ENCODE peak calls at places on chromosomes 1 and 21, in eight cellular contexts. Z is fibroblast of mammary gland; J is left cardiac atrium; O is activated CD8-positive, alpha-beta memory T cell treated with anti-CD3 and anti-CD28 coated beads for 48 hours; Q is HuH-7; B is iPS DF 6.9; V is GM13977; H is T-helper 9 cell. A is an unnamed sample.
A peak's percentile ranks its signal among the peaks of the same experiment; 100 is the strongest.

GRCh38 chr1:212013672-212014071 is 21.7 kb downstream of the INTS7 start:
- DNase-seq in Z (no peak), O (no peak), V (no peak), Q (no peak), J (no peak), H (no peak), B (no peak), A (no peak)

GRCh38 chr1:61388586-61388985 is 306.2 kb downstream of the NFIA start:
- DNase-seq in Q (no peak), J (no peak), B (no peak), Z (peak; percentile 58), V (no peak), O (no peak), H (no peak), A (peak; percentile 16)

GRCh38 chr1:223364685-223365382 is 858 bp upstream of the SUSD4 start:
- DNase-seq in H (peak; percentile 10), Q (no peak), O (peak; percentile 3), B (no peak), V (no peak), J (peak; percentile 30), Z (no peak), A (no peak)

GRCh38 chr1:115874929-115875328 is 34.0 kb upstream of the NHLH2 start:
- DNase-seq in J (no peak), V (no peak), Q (no peak), B (no peak), Z (peak; percentile 68), O (no peak), H (no peak), A (no peak)

GRCh38 chr1:94358630-94359599 is 59.3 kb upstream of the ABCD3 start:
- DNase-seq in O (no peak), Z (no peak), Q (no peak), V (no peak), H (no peak), B (no peak), J (peak; percentile 41), A (no peak)

GRCh38 chr21:34367320-34367935 is 3.6 kb downstream of the KCNE2 start:
- DNase-seq in H (peak; percentile 8), Z (peak; percentile 67), Q (peak; percentile 30), V (no peak), B (no peak), O (no peak), J (no peak), A (peak; percentile 33)

GRCh38 chr1:234699795-234700665 is 90.1 kb upstream of the IRF2BP2 start:
- DNase-seq in O (no peak), J (peak; percentile 47), Q (no peak), B (no peak), H (no peak), V (peak; percentile 74), Z (peak; percentile 88), A (no peak)

GRCh38 chr1:155324041-155324716 is 3.5 kb downstream of the RUSC1 start:
- DNase-seq in H (peak; percentile 85), V (peak; percentile 97), O (peak; percentile 77), J (peak; percentile 97), Z (peak; percentile 94), B (no peak), Q (peak; percentile 99), A (peak; percentile 42)

GRCh38 chr21:17819878-17820232 is 699 bp upstream of the C21orf91 start:
- DNase-seq in B (no peak), Z (no peak), O (peak; percentile 16), Q (peak; percentile 7), J (no peak), V (peak; percentile 75), H (no peak), A (no peak)

GRCh38 chr21:35833388-35833787 is 226.9 kb downstream of the SETD4 start:
- DNase-seq in B (no peak), O (no peak), H (no peak), V (no peak), J (no peak), Z (no peak), Q (no peak), A (no peak)

GRCh38 chr1:207919523-207920210 is 8.7 kb upstream of the CD34 start:
- DNase-seq in V (no peak), J (no peak), H (no peak), B (no peak), O (no peak), Z (peak; percentile 70), Q (no peak), A (no peak)

GRCh38 chr1:55209247-55209646 is 5.9 kb downstream of the USP24 start:
- DNase-seq in Q (peak; percentile 28), B (no peak), V (peak; percentile 42), J (no peak), Z (no peak), H (no peak), O (no peak), A (no peak)

GRCh38 chr1:9628541-9629444 is 22.7 kb upstream of the PIK3CD start:
- DNase-seq in B (no peak), O (peak; percentile 51), J (no peak), Z (no peak), Q (no peak), H (peak; percentile 51), V (peak; percentile 82), A (no peak)

GRCh38 chr1:179591592-179592580 is at the start of gene TDRD5:
- DNase-seq in H (no peak), Q (no peak), J (no peak), O (no peak), V (peak; percentile 50), B (no peak), Z (no peak), A (no peak)

GRCh38 chr1:107486365-107486764 is 345.5 kb downstream of the NTNG1 start:
- DNase-seq in J (no peak), Z (no peak), V (no peak), B (no peak), H (no peak), O (no peak), Q (no peak), A (no peak)

GRCh38 chr1:227922501-227923352 is 25.0 kb downstream of the WNT9A start:
- DNase-seq in O (no peak), B (no peak), J (peak; percentile 10), Q (no peak), H (no peak), Z (no peak), V (no peak), A (no peak)

GRCh38 chr1:15543589-15544568 is 17.2 kb downstream of the DNAJC16 start:
- DNase-seq in V (no peak), Z (peak; percentile 33), H (no peak), Q (no peak), O (no peak), J (no peak), B (no peak), A (no peak)

GRCh38 chr21:25626752-25627151 is 12.3 kb upstream of the JAM2 start:
- DNase-seq in B (no peak), Q (no peak), O (no peak), Z (no peak), J (peak; percentile 58), V (no peak), H (no peak), A (no peak)

GRCh38 chr1:214862421-214862820 is 220.1 kb upstream of the KCNK2 start:
- DNase-seq in H (no peak), B (no peak), Q (no peak), V (no peak), O (no peak), J (no peak), Z (peak; percentile 64), A (no peak)

GRCh38 chr1:205800973-205801703 is 11.9 kb downstream of the SLC41A1 start:
- DNase-seq in J (no peak), V (no peak), H (no peak), Z (no peak), O (no peak), Q (no peak), B (no peak), A (no peak)

GRCh38 chr21:29938968-29939858 is 583 bp downstream of the GRIK1 start:
- DNase-seq in O (no peak), J (no peak), B (no peak), Z (peak; percentile 2), Q (no peak), H (no peak), V (no peak), A (no peak)

GRCh38 chr1:191851799-191852595 is 306.3 kb upstream of the RGS18 start:
- DNase-seq in O (no peak), V (no peak), B (no peak), H (no peak), J (no peak), Q (no peak), Z (peak; percentile 18), A (no peak)

GRCh38 chr1:156910309-156910782 is 10.1 kb upstream of the LRRC71 start:
- DNase-seq in B (no peak), J (peak; percentile 48), H (peak; percentile 59), V (peak; percentile 83), Z (no peak), Q (peak; percentile 85), O (peak; percentile 44), A (no peak)

GRCh38 chr1:152537496-152537895 is 23.2 kb downstream of the CRCT1 start:
- DNase-seq in Q (no peak), V (no peak), J (no peak), O (no peak), Z (no peak), B (no peak), H (no peak), A (no peak)

GRCh38 chr1:76336951-76337371 is 262.4 kb downstream of the ST6GALNAC3 start:
- DNase-seq in Q (no peak), B (no peak), V (no peak), J (peak; percentile 73), H (no peak), Z (peak; percentile 92), O (no peak), A (no peak)

GRCh38 chr21:25342811-25343210 is 264.5 kb downstream of the MRPL39 start:
- DNase-seq in Z (peak; percentile 28), V (no peak), Q (no peak), O (no peak), J (no peak), B (no peak), H (no peak), A (no peak)

GRCh38 chr1:111631502-111631901 is 11.9 kb downstream of the RAP1A start:
- DNase-seq in B (no peak), J (no peak), V (no peak), Q (no peak), Z (no peak), O (no peak), H (no peak), A (no peak)

GRCh38 chr1:68442822-68443556 is 6.8 kb downstream of the RPE65 start:
- DNase-seq in B (no peak), H (no peak), J (no peak), Z (peak; percentile 91), O (no peak), Q (peak; percentile 26), V (peak; percentile 48), A (peak; percentile 22)

GRCh38 chr1:30713211-30713770 is 10.1 kb downstream of the MATN1 start:
- DNase-seq in V (no peak), H (no peak), J (no peak), Z (no peak), O (no peak), Q (no peak), B (no peak), A (no peak)

GRCh38 chr1:177586429-177586828 is 383.4 kb downstream of the SEC16B start:
- DNase-seq in B (no peak), H (no peak), Z (peak; percentile 95), V (no peak), J (no peak), Q (no peak), O (no peak), A (no peak)

GRCh38 chr21:41460578-41461527 is 34.8 kb downstream of the MX1 start:
- DNase-seq in O (peak; percentile 7), Q (peak; percentile 74), H (peak; percentile 45), V (peak; percentile 78), Z (peak; percentile 78), B (peak; percentile 11), J (peak; percentile 77), A (peak; percentile 18)

GRCh38 chr1:162019436-162019835 is 4.2 kb downstream of the OLFML2B start:
- DNase-seq in Z (no peak), J (no peak), B (no peak), Q (no peak), H (no peak), O (no peak), V (no peak), A (no peak)